ENCODE peak calls at places on chromosome 1, in five cellular contexts. G is effector memory CD4-positive, alpha-beta T cell; Y is brain microvascular endothelial cell; P is hepatocyte; F is CD4-positive, CD25-positive, alpha-beta regulatory T cell. Q is an unnamed sample. For H3K36me3, the result is how much of the 10 kb centered on the place peaks cover.

GRCh38 chr1:78619446-78619802 is 824 bp upstream of the IFI44L start:
- DNase-seq in G (no peak), Y (peak), P (no peak), F (no peak), Q (no peak)

GRCh38 chr1:226691257-226691656 is 47.8 kb downstream of the ITPKB start:
- DNase-seq in G (peak), Y (no peak), P (no peak), F (peak), Q (no peak)

GRCh38 chr1:172135076-172135672 is 285.3 kb upstream of the C1orf105 start:
- DNase-seq in G (no peak), Y (no peak), P (no peak), F (peak), Q (no peak)

GRCh38 chr1:184517130-184517529 is 130.3 kb downstream of the C1orf21 start:
- DNase-seq in G (no peak), Y (no peak), P (no peak), F (no peak), Q (no peak)

GRCh38 chr1:206457408-206457807 is 12.9 kb upstream of the IKBKE start:
- DNase-seq in G (no peak), Y (no peak), P (no peak), F (no peak), Q (peak)

GRCh38 chr1:154641534-154641933 is 33.5 kb upstream of the ADAR start:
- DNase-seq in G (no peak), Y (no peak), P (no peak), F (no peak), Q (no peak)

GRCh38 chr1:32112800-32113375 is 5.0 kb downstream of the KPNA6 start:
- DNase-seq in G (no peak), Y (no peak), P (no peak), F (peak), Q (no peak)

GRCh38 chr1:162633327-162633762 is 1.1 kb downstream of the DDR2 start:
- DNase-seq in G (no peak), Y (peak), P (peak), F (no peak), Q (no peak)

GRCh38 chr1:89525169-89525855 is 683 bp downstream of the LRRC8B start:
- DNase-seq in G (peak), Y (no peak), P (peak), F (peak), Q (no peak)

GRCh38 chr1:21911205-21912001 is 25.7 kb downstream of the HSPG2 start:
- DNase-seq in G (no peak), Y (no peak), P (peak), F (no peak), Q (no peak)

GRCh38 chr1:169711469-169712308 is at the start of gene SELL:
- DNase-seq in G (peak), Y (peak), P (peak), F (peak), Q (peak)

GRCh38 chr1:33224166-33224707 is 32.1 kb upstream of the ZNF362 start:
- DNase-seq in G (no peak), Y (no peak), P (no peak), F (no peak), Q (no peak)

GRCh38 chr1:219812491-219813221 is 115.7 kb downstream of the SLC30A10 start:
- DNase-seq in G (no peak), Y (peak), P (peak), F (peak), Q (no peak)

DNA sequence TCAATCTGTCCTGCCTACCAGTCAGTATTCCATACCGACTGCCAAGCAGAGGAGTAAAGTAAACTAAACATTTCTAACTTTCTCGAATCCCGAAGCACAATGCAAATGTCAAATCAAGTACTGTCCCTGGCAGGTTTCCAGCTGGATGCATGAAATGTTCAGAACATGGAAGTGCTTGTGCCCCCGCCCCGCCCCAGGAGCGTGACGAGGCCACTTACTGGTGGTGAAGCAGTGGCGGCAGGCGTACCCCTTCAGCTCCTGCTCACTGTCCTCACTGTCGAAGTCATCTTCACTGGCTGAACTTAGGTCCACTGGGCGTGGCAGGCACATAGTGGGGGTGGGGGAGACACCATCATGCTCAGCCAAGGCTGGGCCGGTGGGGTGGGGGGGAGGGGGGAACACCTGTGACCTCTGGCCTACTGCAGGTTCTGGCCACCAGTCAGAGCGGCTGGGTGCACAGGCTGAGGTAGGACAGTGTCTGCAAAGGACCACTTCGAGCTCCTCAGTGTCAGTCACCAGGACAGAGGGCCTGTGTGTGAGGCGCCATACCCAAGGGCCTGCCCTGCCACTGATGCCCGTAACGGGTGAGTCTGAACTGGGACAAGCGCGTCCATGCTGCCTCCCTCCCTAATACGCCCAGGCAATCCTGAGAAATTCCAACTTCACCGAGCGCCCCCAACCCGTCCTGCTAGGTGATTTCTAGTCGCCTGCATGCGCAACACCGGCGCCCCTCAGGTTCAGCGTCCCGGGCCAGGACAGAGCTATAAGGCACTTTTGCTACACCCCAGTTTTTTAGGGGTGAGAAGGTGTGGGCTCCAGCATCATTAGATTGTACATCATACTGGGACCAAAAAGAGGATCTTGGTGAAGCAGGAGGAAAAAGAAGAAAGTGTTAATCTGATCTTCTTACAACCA is 46.9 kb downstream of the SLC45A1 start:
- DNase-seq in G (no peak), Y (no peak), P (no peak), F (no peak), Q (no peak)
- H3K36me3 ChIP-seq in G (half or more), Y (half or more), P (under half), F (half or more), Q (half or more)

GRCh38 chr1:81437213-81437612 is 363.5 kb upstream of the ADGRL2 start:
- DNase-seq in G (no peak), Y (no peak), P (no peak), F (no peak), Q (no peak)
- H3K36me3 ChIP-seq in G (under half), Y (under half), P (under half), F (under half), Q (under half)

GRCh38 chr1:204139088-204139487 is 12.8 kb downstream of the ETNK2 start:
- DNase-seq in G (no peak), Y (no peak), P (no peak), F (no peak), Q (no peak)

GRCh38 chr1:204142032-204142974 is 9.5 kb downstream of the ETNK2 start:
- DNase-seq in G (no peak), Y (no peak), P (no peak), F (no peak), Q (no peak)

GRCh38 chr1:204139952-204140351 is 11.9 kb downstream of the ETNK2 start:
- DNase-seq in G (no peak), Y (no peak), P (no peak), F (no peak), Q (no peak)

GRCh38 chr1:204143276-204144041 is 8.4 kb downstream of the ETNK2 start:
- DNase-seq in G (no peak), Y (no peak), P (no peak), F (no peak), Q (no peak)

DNA sequence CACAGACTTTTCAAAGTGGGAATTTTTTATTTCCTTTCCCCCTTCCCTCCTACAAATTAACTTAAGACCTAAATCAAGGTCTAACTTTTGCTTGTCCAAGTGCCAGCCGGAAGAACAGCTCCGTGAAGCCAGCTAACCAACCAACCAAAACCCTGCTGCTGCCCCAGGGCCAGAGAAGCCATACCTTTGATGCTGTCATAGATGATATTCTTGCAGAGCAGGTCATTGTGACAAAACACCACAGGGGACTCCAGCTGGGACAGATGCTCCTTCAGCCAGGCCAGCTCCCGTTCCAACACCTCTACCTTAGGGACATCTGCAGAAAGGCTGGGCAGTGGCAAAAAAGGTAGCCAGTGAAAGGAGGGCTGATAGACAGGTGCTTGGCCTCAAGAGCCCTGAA is 10.7 kb downstream of the ETNK2 start:
- DNase-seq in G (no peak), Y (no peak), P (no peak), F (no peak), Q (no peak)
- H3K36me3 ChIP-seq in G (under half), Y (under half), P (under half), F (under half), Q (half or more)

GRCh38 chr1:198531891-198532290 is 8.6 kb downstream of the ATP6V1G3 start:
- DNase-seq in G (no peak), Y (no peak), P (no peak), F (no peak), Q (no peak)
- H3K36me3 ChIP-seq in G (under half), Y (under half), P (under half), F (under half), Q (under half)

DNA sequence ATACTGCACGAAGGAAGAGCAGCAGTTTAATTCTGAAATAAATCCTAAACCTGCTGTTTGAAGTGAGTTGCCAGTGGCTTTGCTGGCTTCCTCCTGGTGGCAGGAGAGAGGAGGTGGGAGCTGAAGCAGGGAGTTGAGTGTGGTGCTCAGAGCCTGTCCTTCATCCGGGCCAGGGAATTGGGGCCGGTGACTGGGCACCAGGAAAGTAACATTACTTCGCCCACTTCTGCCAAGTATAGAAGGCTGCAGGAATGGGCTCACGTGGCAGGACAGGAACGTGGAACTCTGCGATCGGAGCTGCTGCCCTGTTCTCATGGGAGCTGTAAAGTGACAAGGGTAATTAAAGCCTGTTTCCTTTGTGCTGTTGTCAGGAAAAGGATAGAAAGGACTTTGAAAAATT is 8.7 kb downstream of the TOR3A start:
- DNase-seq in G (no peak), Y (no peak), P (no peak), F (no peak), Q (peak)
- H3K36me3 ChIP-seq in G (under half), Y (half or more), P (under half), F (half or more), Q (under half)